ENCODE peak calls at places on chromosomes 3 and 15, in nine cellular contexts. C is activated T-helper 1 cell treated with Interleukin-2 at 50 U/mL for 16 hours; P is stimulated activated effector memory CD8-positive, alpha-beta T cell treated with anti-CD3 and anti-CD28 coated beads, Interleukin-12 subunit alpha, Interleukin-12 subunit beta, amount 100 ng/mL, for 72 hours; S is psoas muscle; O is LoVo; L is stimulated activated CD4-positive, alpha-beta T cell treated with anti-CD3 and anti-CD28 coated beads, Interleukin-4, amount 100 ng/mL, for 4 hours; I is stomach; N is naive thymus-derived CD8-positive, alpha-beta T cell; V is SHP77 treated with DMSO at 0.1 percent for 48 hours. U is an unnamed sample.

GRCh38 chr3:144109944-144110343 is 138.3 kb downstream of the DIPK2A start:
- DNase-seq in P (no peak), N (no peak), O (no peak), L (no peak), I (no peak), V (no peak), S (no peak), C (no peak), U (no peak)

GRCh38 chr3:123807820-123808219 is 76.3 kb downstream of the MYLK start:
- DNase-seq in P (no peak), S (no peak), I (no peak), N (no peak), O (no peak), V (no peak), C (no peak), L (no peak), U (no peak)

GRCh38 chr3:177781686-177782161 is 584.4 kb upstream of the TBL1XR1 start:
- DNase-seq in C (no peak), I (no peak), N (no peak), P (no peak), O (no peak), L (no peak), S (peak), V (no peak), U (no peak)

GRCh38 chr15:26102988-26103387 is 239.9 kb upstream of the ATP10A start:
- DNase-seq in P (no peak), V (no peak), C (no peak), I (no peak), O (no peak), S (no peak), L (no peak), N (no peak), U (no peak)

GRCh38 chr3:32375596-32375930 is 16.1 kb upstream of the CMTM7 start:
- DNase-seq in O (no peak), S (no peak), C (no peak), L (no peak), P (no peak), N (no peak), I (no peak), V (no peak), U (no peak)

GRCh38 chr15:48149858-48150257 is 28.2 kb downstream of the MYEF2 start:
- DNase-seq in N (no peak), O (no peak), V (no peak), S (no peak), I (no peak), P (no peak), C (no peak), L (no peak), U (no peak)

GRCh38 chr3:10189557-10190374 is 25.0 kb downstream of the IRAK2 start:
- DNase-seq in C (no peak), V (peak), L (peak), O (no peak), P (peak), I (peak), S (peak), N (no peak), U (no peak)

GRCh38 chr15:31088672-31089360 is 12.7 kb downstream of the TRPM1 start:
- DNase-seq in N (no peak), S (no peak), L (no peak), V (no peak), O (no peak), I (no peak), C (no peak), P (no peak), U (no peak)

GRCh38 chr15:71314956-71315537 is 199.8 kb downstream of the THSD4 start:
- DNase-seq in N (no peak), L (no peak), S (no peak), I (no peak), P (no peak), O (no peak), C (no peak), V (no peak), U (no peak)

GRCh38 chr15:96678386-96678785 is 347.9 kb downstream of the NR2F2 start:
- DNase-seq in L (no peak), S (no peak), V (no peak), P (no peak), N (no peak), I (no peak), C (no peak), O (no peak), U (no peak)